ENCODE peak calls at places on chromosomes 11 and 22, in nine cellular contexts. O is HCT116, S is GM23248, T is GM23338, V is neural progenitor cell, R is SK-N-SH, Q is MM.1S, P is hepatocyte, D is OCI-LY7. E is an unnamed sample.

GRCh38 chr11:12902784-12903491 is 106.2 kb upstream of the RASSF10 start:
- DNase-seq in O (no peak), S (no peak), T (no peak), V (peak), R (no peak), Q (no peak), P (no peak), D (no peak), E (no peak)

GRCh38 chr22:47047321-47048122 is 285.1 kb downstream of the TBC1D22A start:
- DNase-seq in O (no peak), S (no peak), T (no peak), V (no peak), R (no peak), Q (no peak), P (no peak), D (no peak), E (no peak)

GRCh38 chr11:74417860-74418508 is 19.8 kb upstream of the PGM2L1 start:
- DNase-seq in O (no peak), S (peak), T (no peak), V (no peak), R (no peak), Q (no peak), P (peak), D (no peak), E (no peak)

GRCh38 chr11:82944198-82944597 is 42.7 kb downstream of the DDIAS start:
- DNase-seq in O (no peak), S (no peak), T (no peak), V (peak), R (no peak), Q (no peak), P (no peak), D (no peak), E (no peak)

GRCh38 chr11:13009921-13010736 is 1.0 kb downstream of the RASSF10 start:
- DNase-seq in O (no peak), S (peak), T (peak), V (peak), R (peak), Q (no peak), P (peak), D (no peak), E (no peak)

GRCh38 chr11:14308114-14308896 is 50.7 kb downstream of the RRAS2 start:
- DNase-seq in O (peak), S (peak), T (peak), V (peak), R (peak), Q (peak), P (peak), D (peak), E (peak)

GRCh38 chr11:116312560-116313340 is 460.0 kb downstream of the BUD13 start:
- DNase-seq in O (no peak), S (peak), T (peak), V (peak), R (peak), Q (no peak), P (peak), D (no peak), E (no peak)

GRCh38 chr11:58796333-58797049 is 48.0 kb downstream of the GLYATL2 start:
- DNase-seq in O (no peak), S (peak), T (peak), V (no peak), R (no peak), Q (no peak), P (no peak), D (no peak), E (no peak)

GRCh38 chr22:23217171-23218052 is 37.1 kb downstream of the BCR start:
- DNase-seq in O (no peak), S (no peak), T (no peak), V (no peak), R (no peak), Q (no peak), P (no peak), D (no peak), E (no peak)

GRCh38 chr11:115803341-115803740 is 299.1 kb upstream of the CADM1 start:
- DNase-seq in O (no peak), S (no peak), T (no peak), V (no peak), R (no peak), Q (no peak), P (no peak), D (no peak), E (no peak)

GRCh38 chr11:112163875-112164521 is at the start of gene IL18:
- DNase-seq in O (peak), S (peak), T (peak), V (peak), R (no peak), Q (no peak), P (peak), D (no peak), E (peak)

GRCh38 chr11:122757201-122757600 is 81.1 kb upstream of the CRTAM start:
- DNase-seq in O (no peak), S (no peak), T (no peak), V (no peak), R (no peak), Q (no peak), P (no peak), D (no peak), E (no peak)

GRCh38 chr11:95095858-95096587 is 6.4 kb downstream of the ENDOD1 start:
- DNase-seq in O (no peak), S (peak), T (no peak), V (no peak), R (no peak), Q (peak), P (no peak), D (peak), E (peak)

GRCh38 chr11:114159802-114160588 is 100.5 kb downstream of the ZBTB16 start:
- DNase-seq in O (peak), S (peak), T (peak), V (peak), R (peak), Q (peak), P (peak), D (peak), E (peak)

DNA sequence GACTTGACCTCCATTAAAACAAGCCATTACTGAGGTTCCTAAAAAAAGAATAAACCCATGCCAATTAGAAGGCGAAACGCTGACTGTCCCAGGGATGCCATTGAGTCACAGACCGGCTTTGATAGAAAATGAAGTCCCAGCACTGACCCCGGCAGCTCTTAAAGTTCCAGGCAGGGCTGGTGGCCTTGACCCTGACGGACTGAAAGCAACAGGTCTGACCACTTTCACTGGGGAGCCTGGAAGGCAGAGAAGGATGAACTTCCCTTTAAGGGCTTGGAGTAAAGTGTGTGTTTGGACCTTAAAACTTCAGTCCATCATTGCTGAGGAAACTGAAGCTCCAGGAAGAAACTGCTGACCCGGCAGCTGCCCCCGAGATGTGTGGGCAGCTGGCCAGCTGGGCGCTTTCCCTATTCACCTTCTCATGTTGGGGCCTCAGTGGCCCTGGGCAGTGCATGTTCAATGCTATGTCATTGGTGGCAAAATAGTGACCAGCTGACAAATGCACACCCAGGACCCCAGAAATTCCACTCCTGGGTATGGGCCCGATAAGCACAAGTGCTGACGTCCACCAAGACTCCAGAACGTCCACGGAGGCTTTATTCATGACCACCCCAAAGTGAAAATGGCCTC is 18.9 kb upstream of the EFCAB6 start:
- DNase-seq in O (no peak), S (no peak), T (no peak), V (no peak), R (no peak), Q (no peak), P (no peak), D (no peak), E (no peak)
- TF ChIP-seq EZH2phosphoT487 in O (no peak), S (no peak), T (no peak), V (no peak), R (no peak), Q (no peak), P (no peak), D (no peak), E (no peak)

GRCh38 chr22:31530816-31531180 is 34.5 kb downstream of the SFI1 start:
- DNase-seq in O (no peak), S (peak), T (no peak), V (no peak), R (no peak), Q (no peak), P (no peak), D (no peak), E (peak)
- H3K27ac ChIP-seq in O (no peak), S (peak), T (no peak), V (no peak), R (peak), Q (no peak), P (peak), D (no peak), E (peak)

GRCh38 chr11:65900899-65901180 is 652 bp upstream of the FOSL1 start:
- DNase-seq in O (no peak), S (no peak), T (no peak), V (no peak), R (no peak), Q (no peak), P (no peak), D (no peak), E (no peak)

GRCh38 chr11:65906602-65907001 is 6.4 kb upstream of the FOSL1 start:
- DNase-seq in O (no peak), S (peak), T (no peak), V (no peak), R (no peak), Q (no peak), P (no peak), D (no peak), E (peak)

GRCh38 chr11:65903715-65904114 is 3.5 kb upstream of the FOSL1 start:
- DNase-seq in O (no peak), S (no peak), T (no peak), V (no peak), R (no peak), Q (no peak), P (no peak), D (no peak), E (no peak)

GRCh38 chr11:65900125-65900898 is at the start of gene FOSL1:
- DNase-seq in O (peak), S (peak), T (peak), V (peak), R (peak), Q (peak), P (peak), D (peak), E (peak)

DNA sequence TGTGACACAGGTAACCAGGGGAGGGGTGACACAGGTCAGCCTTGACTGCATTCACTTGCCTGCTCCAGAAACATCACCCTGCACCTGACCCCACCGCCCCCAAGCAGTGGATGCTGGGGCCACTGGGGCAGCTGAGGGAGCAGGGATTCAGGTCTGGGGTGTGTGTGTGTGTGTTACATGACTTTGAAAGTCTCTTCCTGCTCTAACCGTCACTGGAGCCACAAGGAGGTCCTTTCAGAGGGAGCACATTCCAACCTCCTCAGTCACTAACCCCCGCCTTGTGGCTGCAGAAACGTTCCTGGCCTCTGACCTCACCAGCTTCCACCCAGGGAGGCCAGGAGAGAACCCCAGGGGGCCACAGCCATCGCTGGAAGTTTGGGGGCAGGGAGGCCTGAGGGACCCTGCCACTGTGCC is 2.9 kb upstream of the FOSL1 start:
- DNase-seq in O (peak), S (peak), T (peak), V (peak), R (no peak), Q (no peak), P (peak), D (no peak), E (peak)
- H2AFZ ChIP-seq in O (no peak), S (no peak), T (no peak), V (no peak), R (no peak), Q (no peak), P (no peak), D (no peak), E (no peak)

GRCh38 chr11:108985611-108986279 is 320.9 kb downstream of the DDX10 start:
- DNase-seq in O (no peak), S (peak), T (no peak), V (no peak), R (no peak), Q (no peak), P (peak), D (no peak), E (peak)

GRCh38 chr11:108984021-108984420 is 319.2 kb downstream of the DDX10 start:
- DNase-seq in O (no peak), S (peak), T (no peak), V (no peak), R (no peak), Q (no peak), P (no peak), D (no peak), E (no peak)

GRCh38 chr11:108984548-108984947 is 319.7 kb downstream of the DDX10 start:
- DNase-seq in O (no peak), S (no peak), T (no peak), V (no peak), R (no peak), Q (no peak), P (no peak), D (no peak), E (no peak)

GRCh38 chr11:108983621-108984020 is 318.8 kb downstream of the DDX10 start:
- DNase-seq in O (no peak), S (peak), T (no peak), V (no peak), R (no peak), Q (no peak), P (no peak), D (no peak), E (no peak)
- TF ChIP-seq EZH2phosphoT487 in O (no peak), S (no peak), T (no peak), V (no peak), R (no peak), Q (no peak), P (no peak), D (no peak), E (no peak)

DNA sequence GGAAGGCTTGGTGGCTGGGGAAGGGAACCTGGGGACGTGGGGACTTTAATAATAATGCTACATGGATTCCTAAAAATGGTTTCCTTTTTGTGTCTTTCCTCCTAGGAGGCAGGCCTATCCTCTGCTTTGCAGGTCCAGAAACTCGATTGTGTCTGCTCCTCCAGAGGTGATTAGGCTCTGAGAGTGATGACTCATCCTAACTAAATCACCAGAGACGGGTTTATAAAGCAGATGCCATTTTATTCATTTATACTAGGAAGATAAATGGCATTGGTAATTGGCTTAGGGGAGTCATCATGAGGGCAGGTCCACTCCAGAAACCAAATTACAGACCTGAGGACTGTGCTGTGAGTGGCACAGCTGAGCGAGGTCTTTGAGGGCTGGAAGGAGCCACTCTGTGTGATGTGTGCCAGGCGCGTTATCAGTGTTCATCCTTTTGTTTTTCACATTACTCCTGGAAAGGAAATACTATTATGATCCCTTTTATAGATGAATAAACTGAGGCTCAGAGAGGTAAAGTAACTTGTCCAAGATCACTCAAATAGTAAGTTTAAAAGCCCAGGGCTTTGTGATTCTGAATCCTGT is 7.1 kb downstream of the NLRX1 start:
- DNase-seq in O (no peak), S (peak), T (no peak), V (no peak), R (peak), Q (no peak), P (no peak), D (no peak), E (peak)
- H3K27ac ChIP-seq in O (peak), S (no peak), T (no peak), V (no peak), R (peak), Q (no peak), P (no peak), D (no peak), E (peak)

GRCh38 chr22:39175127-39176066 is 22.9 kb upstream of the CBX7 start:
- DNase-seq in O (no peak), S (peak), T (peak), V (no peak), R (no peak), Q (no peak), P (no peak), D (no peak), E (peak)
- H2AFZ ChIP-seq in O (peak), S (peak), T (no peak), V (no peak), R (no peak), Q (no peak), P (no peak), D (peak), E (no peak)

GRCh38 chr22:50251472-50252054 is 498 bp upstream of the HDAC10 start:
- DNase-seq in O (no peak), S (no peak), T (peak), V (no peak), R (no peak), Q (no peak), P (no peak), D (no peak), E (no peak)

GRCh38 chr22:50252081-50253045 is 1.3 kb upstream of the HDAC10 start:
- DNase-seq in O (no peak), S (peak), T (peak), V (peak), R (peak), Q (peak), P (peak), D (peak), E (peak)

GRCh38 chr22:50250249-50250554 is 863 bp downstream of the HDAC10 start:
- DNase-seq in O (no peak), S (no peak), T (no peak), V (no peak), R (no peak), Q (no peak), P (no peak), D (no peak), E (no peak)

GRCh38 chr22:50249382-50250248 is 1.4 kb downstream of the HDAC10 start:
- DNase-seq in O (no peak), S (no peak), T (no peak), V (no peak), R (no peak), Q (no peak), P (no peak), D (no peak), E (no peak)

DNA sequence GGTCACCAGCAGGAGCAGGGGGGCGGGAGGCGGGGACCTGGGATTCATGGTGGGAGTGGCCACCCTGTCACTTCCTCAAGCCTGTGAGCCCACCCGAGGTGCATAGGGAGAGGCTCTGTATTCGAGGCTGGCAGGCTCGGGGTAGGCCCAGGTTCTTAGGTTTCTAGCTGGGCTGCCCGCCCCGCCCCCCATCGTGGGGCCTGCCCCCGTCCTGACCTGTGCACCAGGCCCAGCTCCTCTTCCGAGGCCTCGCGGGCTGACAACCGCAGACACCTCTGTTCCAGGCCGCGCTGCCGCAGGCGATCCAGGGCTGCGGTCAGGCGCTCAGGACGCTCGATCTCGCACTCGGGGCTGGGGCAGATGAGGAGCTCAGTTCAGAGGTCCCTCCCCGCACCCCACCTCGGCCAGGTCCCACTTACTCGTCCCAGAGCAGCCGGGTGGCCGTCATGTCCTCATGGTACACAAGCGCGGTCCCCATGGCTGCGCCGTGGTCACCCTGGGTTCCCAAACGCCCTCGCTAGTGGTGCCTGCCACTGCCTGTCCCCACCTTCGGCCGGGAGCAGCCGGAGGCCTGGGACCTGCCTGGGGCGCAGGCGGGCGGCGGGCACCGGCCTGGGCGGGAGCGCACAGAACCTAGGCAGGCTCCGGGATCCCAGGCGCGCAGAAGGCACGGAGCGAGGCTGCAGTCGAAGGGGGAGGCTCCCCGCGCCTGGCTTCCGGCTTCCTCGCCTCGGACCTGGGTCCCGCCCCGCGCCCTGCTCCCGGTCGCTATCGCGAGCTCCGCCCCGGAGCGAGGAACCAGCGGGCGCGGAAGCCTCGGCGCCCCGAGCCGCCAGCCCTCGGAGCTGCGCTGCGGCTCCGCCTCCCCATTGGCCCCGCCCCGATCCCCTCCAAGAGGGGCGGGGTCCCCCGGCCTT is at the start of gene HDAC10:
- DNase-seq in O (no peak), S (peak), T (peak), V (peak), R (peak), Q (peak), P (peak), D (peak), E (peak)
- TF ChIP-seq EZH2phosphoT487 in O (no peak), S (no peak), T (no peak), V (no peak), R (no peak), Q (no peak), P (no peak), D (no peak), E (no peak)

DNA sequence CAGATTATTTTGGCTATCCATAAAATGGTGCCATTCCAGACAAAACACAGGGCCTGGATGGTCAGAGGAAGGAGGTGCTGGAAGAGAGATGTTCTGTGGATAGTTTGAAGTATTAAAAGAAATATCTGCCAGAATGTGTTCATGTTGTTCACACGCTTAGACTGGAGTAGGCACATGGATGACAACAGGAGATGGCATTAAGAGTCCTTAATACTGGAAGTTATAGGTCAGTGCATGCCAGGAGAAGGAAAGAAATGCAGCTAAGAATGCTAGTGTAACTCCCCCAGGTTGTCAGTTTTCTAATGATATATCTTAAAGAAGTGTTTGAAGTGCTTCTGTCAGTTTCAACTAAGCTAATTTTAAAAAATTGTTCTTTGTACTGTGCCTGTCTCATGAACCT is 20.2 kb downstream of the KREMEN1 start:
- DNase-seq in O (no peak), S (no peak), T (no peak), V (no peak), R (no peak), Q (no peak), P (no peak), D (no peak), E (no peak)
- H3K27ac ChIP-seq in O (no peak), S (peak), T (no peak), V (no peak), R (peak), Q (no peak), P (no peak), D (no peak), E (no peak)

GRCh38 chr11:2862395-2862949 is 23.1 kb downstream of the CDKN1C start:
- DNase-seq in O (no peak), S (peak), T (peak), V (peak), R (no peak), Q (no peak), P (no peak), D (no peak), E (no peak)
- H2AFZ ChIP-seq in O (no peak), S (no peak), T (no peak), V (peak), R (no peak), Q (no peak), P (peak), D (no peak), E (no peak)